ENCODE peak calls at places on chromosomes 2 and 18, in eight cellular contexts. Q, U, S, X, W, L, C and K are unnamed samples. For H3K27me3 and H3K4me1, the result is how much of the 10 kb centered on the place peaks cover.

GRCh38 chr2:200321780-200322534 is 15.5 kb downstream of the SPATS2L start:
- DNase-seq in Q (no peak), U (no peak), S (no peak), X (no peak), W (no peak), L (no peak), C (no peak), K (no peak)

GRCh38 chr2:156539086-156539485 is 102.9 kb downstream of the GPD2 start:
- DNase-seq in Q (no peak), U (no peak), S (no peak), X (no peak), W (no peak), L (no peak), C (no peak), K (no peak)

GRCh38 chr2:157497603-157498314 is 53.9 kb upstream of the CYTIP start:
- DNase-seq in Q (no peak), U (no peak), S (peak), X (peak), W (no peak), L (peak), C (no peak), K (peak)

GRCh38 chr2:31996571-31997150 is 14.1 kb downstream of the MEMO1 start:
- DNase-seq in Q (no peak), U (no peak), S (no peak), X (no peak), W (no peak), L (no peak), C (no peak), K (no peak)

GRCh38 chr2:63834401-63834800 is 7.3 kb upstream of the UGP2 start:
- DNase-seq in Q (no peak), U (no peak), S (no peak), X (no peak), W (no peak), L (no peak), C (no peak), K (no peak)

GRCh38 chr18:27363918-27364317 is 178.8 kb upstream of the CHST9 start:
- DNase-seq in Q (no peak), U (no peak), S (peak), X (no peak), W (no peak), L (peak), C (no peak), K (no peak)

GRCh38 chr2:70558195-70558808 is 4.7 kb upstream of the TGFA start:
- DNase-seq in Q (no peak), U (no peak), S (no peak), X (no peak), W (no peak), L (no peak), C (no peak), K (no peak)

GRCh38 chr2:149473538-149473937 is 114.0 kb downstream of the MMADHC start:
- DNase-seq in Q (no peak), U (no peak), S (peak), X (no peak), W (no peak), L (no peak), C (no peak), K (no peak)

GRCh38 chr2:225806105-225806504 is 406.6 kb downstream of the NYAP2 start:
- DNase-seq in Q (no peak), U (no peak), S (no peak), X (peak), W (no peak), L (peak), C (no peak), K (no peak)

GRCh38 chr2:145043399-145043834 is 523.5 kb upstream of the ZEB2 start:
- DNase-seq in Q (no peak), U (no peak), S (peak), X (no peak), W (no peak), L (no peak), C (no peak), K (no peak)

GRCh38 chr2:8794923-8795825 is 42.2 kb downstream of the KIDINS220 start:
- DNase-seq in Q (no peak), U (no peak), S (no peak), X (peak), W (no peak), L (peak), C (no peak), K (no peak)

GRCh38 chr2:71291398-71291797 is 40.2 kb upstream of the ZNF638 start:
- DNase-seq in Q (no peak), U (no peak), S (no peak), X (no peak), W (no peak), L (no peak), C (no peak), K (no peak)

GRCh38 chr2:236988690-236989639 is 96.7 kb upstream of the COPS8 start:
- DNase-seq in Q (peak), U (peak), S (no peak), X (no peak), W (peak), L (no peak), C (peak), K (no peak)

GRCh38 chr2:95159690-95160449 is at the start of gene ZNF514:
- DNase-seq in Q (peak), U (peak), S (peak), X (peak), W (peak), L (peak), C (peak), K (peak)

GRCh38 chr2:69628325-69629038 is 15.1 kb downstream of the AAK1 start:
- DNase-seq in Q (no peak), U (no peak), S (no peak), X (no peak), W (no peak), L (no peak), C (no peak), K (no peak)

GRCh38 chr2:150144546-150145305 is 342.7 kb downstream of the RND3 start:
- DNase-seq in Q (no peak), U (no peak), S (no peak), X (peak), W (no peak), L (peak), C (no peak), K (no peak)

GRCh38 chr2:98868548-98869271 is 67.3 kb downstream of the CRACDL start:
- DNase-seq in Q (peak), U (no peak), S (no peak), X (no peak), W (no peak), L (no peak), C (no peak), K (no peak)

GRCh38 chr2:191311627-191312026 is 66.4 kb downstream of the MYO1B start:
- DNase-seq in Q (no peak), U (no peak), S (no peak), X (peak), W (no peak), L (peak), C (no peak), K (no peak)

GRCh38 chr2:222791946-222792649 is 68.7 kb upstream of the ACSL3 start:
- DNase-seq in Q (peak), U (peak), S (peak), X (no peak), W (peak), L (peak), C (peak), K (no peak)

GRCh38 chr2:460861-461260 is 173.0 kb upstream of the ALKAL2 start:
- DNase-seq in Q (peak), U (no peak), S (no peak), X (no peak), W (no peak), L (peak), C (no peak), K (no peak)

GRCh38 chr2:202490479-202490878 is 114.4 kb downstream of the BMPR2 start:
- DNase-seq in Q (no peak), U (no peak), S (no peak), X (no peak), W (no peak), L (no peak), C (no peak), K (no peak)

GRCh38 chr2:216911008-216911407 is 51.1 kb upstream of the TNP1 start:
- DNase-seq in Q (no peak), U (no peak), S (no peak), X (no peak), W (no peak), L (no peak), C (no peak), K (no peak)

GRCh38 chr2:230865324-230865765 is 603 bp downstream of the ITM2C start:
- DNase-seq in Q (peak), U (no peak), S (peak), X (no peak), W (no peak), L (no peak), C (no peak), K (no peak)

GRCh38 chr2:230868151-230868946 is 3.6 kb downstream of the ITM2C start:
- DNase-seq in Q (peak), U (no peak), S (peak), X (no peak), W (no peak), L (no peak), C (peak), K (peak)

GRCh38 chr2:230865766-230866703 is 1.3 kb downstream of the ITM2C start:
- DNase-seq in Q (peak), U (no peak), S (peak), X (no peak), W (peak), L (peak), C (no peak), K (no peak)

GRCh38 chr2:230864605-230865323 is at the start of gene ITM2C:
- DNase-seq in Q (peak), U (peak), S (peak), X (peak), W (peak), L (peak), C (no peak), K (peak)

DNA sequence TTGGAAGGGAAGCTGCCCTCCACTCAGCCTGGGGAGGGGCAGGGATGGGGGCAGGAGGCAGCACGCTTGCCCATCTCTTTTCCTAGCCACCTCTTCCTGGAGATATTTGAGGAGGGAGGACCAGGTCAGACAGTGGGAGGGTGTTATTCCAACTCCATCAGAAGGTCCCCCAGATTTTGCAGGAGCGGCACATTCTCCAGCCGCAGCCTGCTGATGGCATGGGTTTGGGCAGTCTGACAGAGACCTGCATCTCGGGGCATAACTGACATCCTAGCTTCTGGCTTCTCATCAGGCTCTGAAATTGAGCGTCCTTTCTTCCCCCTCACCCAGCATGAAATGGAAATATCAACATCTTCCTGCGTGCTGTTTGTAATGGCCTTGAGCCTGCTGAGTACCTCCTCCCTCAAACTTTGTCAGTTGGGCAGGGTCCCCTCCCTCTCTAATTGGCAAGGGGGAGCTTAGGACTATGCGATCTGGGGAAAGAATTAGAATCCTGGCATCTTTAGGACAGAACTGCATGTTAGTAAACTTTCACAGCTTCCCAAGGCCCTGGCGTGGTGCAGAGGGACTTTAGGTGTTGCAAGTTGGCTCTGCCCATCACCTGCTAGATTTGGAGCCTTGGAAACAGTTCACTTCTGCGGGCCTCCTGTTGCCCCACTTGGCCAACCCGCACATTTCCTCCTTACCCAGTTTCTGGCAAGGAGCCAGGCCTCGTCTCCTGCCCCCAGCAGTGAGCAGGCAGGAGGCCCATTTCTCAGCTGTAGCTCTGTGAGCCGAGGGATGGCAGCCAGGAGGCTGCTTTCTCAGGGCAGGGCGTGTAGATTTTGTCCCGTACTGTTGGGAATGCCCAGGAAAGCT is 2.2 kb downstream of the ITM2C start:
- DNase-seq in Q (peak), U (no peak), S (peak), X (peak), W (peak), L (peak), C (no peak), K (no peak)
- H3K27me3 ChIP-seq in Q (under half), U (under half), S (under half), X (under half), W (under half), L (under half), C (under half), K (under half)

DNA sequence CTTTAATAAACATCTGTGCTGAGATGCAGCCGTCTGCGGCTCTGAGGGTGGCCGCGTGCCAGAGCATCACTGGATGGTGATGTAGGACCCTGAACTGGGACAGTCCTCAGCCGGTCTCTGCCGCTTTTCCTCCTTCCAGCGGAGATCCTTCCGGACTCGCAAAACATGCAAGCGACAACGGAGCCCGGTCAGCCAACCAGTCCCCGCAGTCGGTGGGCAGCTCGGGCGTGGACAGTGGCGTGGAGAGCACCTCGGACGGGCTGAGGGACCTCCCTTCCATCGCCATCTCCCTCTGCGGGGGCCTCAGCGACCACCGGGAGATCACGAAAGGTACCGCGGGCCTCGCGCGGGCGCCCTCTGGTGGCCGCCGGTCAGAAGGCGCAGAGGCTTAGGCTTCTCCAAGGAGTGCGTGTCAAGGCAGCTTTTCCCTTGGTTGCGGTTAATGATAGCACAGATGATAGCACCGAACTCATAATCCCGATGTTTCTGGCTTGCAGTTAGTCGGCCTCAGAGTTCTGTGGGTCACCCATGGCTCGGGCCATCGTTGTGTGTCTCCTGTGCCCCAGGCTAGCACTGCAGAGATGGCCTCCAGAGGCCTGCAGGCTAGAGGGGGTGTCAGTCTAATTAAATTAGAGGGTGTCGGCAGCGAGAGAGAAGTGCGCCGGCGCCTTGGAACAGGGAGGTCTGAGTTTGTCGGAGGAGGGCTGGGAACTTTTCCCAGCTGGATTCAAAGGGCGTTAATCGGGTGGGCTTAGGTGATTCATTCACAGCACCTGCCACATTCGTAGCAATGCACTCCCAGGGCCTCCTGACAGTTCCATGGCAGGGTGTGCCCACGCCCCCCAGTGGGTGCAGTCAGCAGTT is 38.5 kb downstream of the LPIN1 start:
- DNase-seq in Q (peak), U (peak), S (peak), X (peak), W (peak), L (peak), C (no peak), K (peak)
- H3K4me3 ChIP-seq in Q (peak), U (no peak), S (no peak), X (peak), W (no peak), L (no peak), C (peak), K (no peak)

DNA sequence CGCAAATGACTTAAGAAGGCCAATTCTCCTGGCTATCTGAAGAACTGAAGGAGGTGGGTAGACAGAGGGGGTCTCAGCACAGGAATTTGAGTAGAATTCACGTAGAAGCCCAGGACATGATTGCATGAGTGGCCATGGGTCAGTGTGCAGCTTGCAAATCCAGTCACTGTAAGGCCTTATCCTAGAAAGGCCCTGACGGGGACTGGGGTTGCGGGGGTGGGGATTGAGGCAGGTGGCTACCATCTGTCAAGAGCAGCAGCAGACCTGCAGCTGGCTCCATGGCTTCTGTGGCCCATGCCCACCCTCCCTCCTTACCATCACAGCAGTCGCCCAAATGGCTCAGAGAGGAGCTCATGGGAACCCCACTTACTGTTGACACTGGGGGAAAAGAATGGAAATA is 34.6 kb upstream of the SLC14A1 start:
- DNase-seq in Q (no peak), U (no peak), S (no peak), X (no peak), W (no peak), L (no peak), C (no peak), K (no peak)
- H3K4me1 ChIP-seq in Q (under half), U (under half), S (under half), X (under half), W (under half), L (under half), C (under half), K (under half)

DNA sequence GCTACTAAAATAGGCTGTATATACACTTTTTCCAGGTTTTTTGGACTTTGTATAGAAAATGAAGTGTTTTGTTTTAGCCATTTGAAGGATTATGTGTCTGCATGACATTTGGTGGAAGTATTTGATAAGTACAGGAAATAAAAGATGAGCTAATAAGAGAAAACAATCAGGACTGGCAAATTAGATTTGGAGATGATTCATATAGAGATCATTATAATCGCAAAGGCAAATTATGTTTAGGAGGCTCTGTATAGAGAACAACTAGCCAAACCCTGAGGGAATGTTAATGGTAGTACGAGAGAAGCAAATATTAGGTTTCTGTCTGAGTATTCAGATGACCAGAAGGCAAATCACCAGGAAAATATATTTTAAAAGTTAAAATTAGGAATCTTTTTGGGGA is 41.7 kb downstream of the PLCL1 start:
- DNase-seq in Q (no peak), U (no peak), S (no peak), X (peak), W (no peak), L (no peak), C (no peak), K (no peak)
- H3K27me3 ChIP-seq in Q (under half), U (under half), S (under half), X (under half), W (under half), L (under half), C (under half), K (under half)

GRCh38 chr2:1884933-1885580 is 140.7 kb upstream of the PXDN start:
- DNase-seq in Q (no peak), U (peak), S (peak), X (peak), W (no peak), L (peak), C (no peak), K (no peak)
- H3K4me3 ChIP-seq in Q (no peak), U (no peak), S (no peak), X (no peak), W (no peak), L (no peak), C (no peak), K (no peak)